ENCODE peak calls at places on chromosome 10, in five cellular contexts. P is breast epithelium, X is NCI-H1092, A is nephron progenitor cell, U is fibroblast of lung. F is an unnamed sample.

GRCh38 chr10:121327727-121328126 is 270.5 kb downstream of the FGFR2 start:
- DNase-seq in A (no peak), P (no peak), U (no peak), X (no peak), F (no peak)

GRCh38 chr10:16545126-16545736 is 23.6 kb upstream of the C1QL3 start:
- DNase-seq in U (peak), X (no peak), A (peak), P (no peak), F (no peak)

GRCh38 chr10:96421995-96422394 is 63.2 kb upstream of the OPALIN start:
- DNase-seq in U (no peak), P (no peak), X (no peak), A (no peak), F (no peak)

GRCh38 chr10:25815999-25816768 is 117.8 kb upstream of the MYO3A start:
- DNase-seq in X (no peak), A (no peak), P (no peak), U (peak), F (no peak)

GRCh38 chr10:78931333-78932083 is 137.3 kb upstream of the ZMIZ1 start:
- DNase-seq in U (peak), P (peak), A (no peak), X (no peak), F (peak)

GRCh38 chr10:49837685-49838084 is 75.6 kb upstream of the OGDHL start:
- DNase-seq in A (no peak), U (no peak), X (no peak), P (no peak), F (no peak)

GRCh38 chr10:115774721-115775120 is 498.3 kb downstream of the GFRA1 start:
- DNase-seq in A (no peak), P (no peak), X (no peak), U (peak), F (no peak)

GRCh38 chr10:30782543-30783461 is 153.2 kb upstream of the LYZL2 start:
- DNase-seq in P (no peak), U (peak), A (no peak), X (no peak), F (no peak)

GRCh38 chr10:71220689-71221540 is 8.5 kb downstream of the UNC5B start:
- DNase-seq in U (no peak), P (no peak), A (no peak), X (no peak), F (no peak)

GRCh38 chr10:112934193-112934592 is 15.9 kb upstream of the TCF7L2 start:
- DNase-seq in X (no peak), P (no peak), U (no peak), A (no peak), F (no peak)

GRCh38 chr10:49312291-49312869 is 13.4 kb downstream of the C10orf71 start:
- DNase-seq in P (no peak), X (no peak), A (no peak), U (no peak), F (no peak)

GRCh38 chr10:27692663-27693062 is 53.0 kb downstream of the MKX start:
- DNase-seq in X (no peak), P (no peak), U (no peak), A (no peak), F (no peak)

GRCh38 chr10:130403153-130403890 is 267.1 kb downstream of the GLRX3 start:
- DNase-seq in U (no peak), P (peak), A (no peak), X (peak), F (no peak)

GRCh38 chr10:37816290-37816689 is 41.1 kb downstream of the ZNF248 start:
- DNase-seq in X (no peak), U (no peak), A (no peak), P (no peak), F (no peak)

GRCh38 chr10:93074597-93075368 is 1.1 kb downstream of the CYP26A1 start:
- DNase-seq in A (peak), P (peak), X (no peak), U (no peak), F (no peak)

GRCh38 chr10:77350711-77351119 is 286.9 kb downstream of the KCNMA1 start:
- DNase-seq in P (no peak), U (peak), A (no peak), X (no peak), F (no peak)

GRCh38 chr10:80459047-80459865 is 5.1 kb downstream of the TSPAN14 start:
- DNase-seq in P (peak), X (no peak), A (no peak), U (peak), F (peak)

GRCh38 chr10:87757685-87758084 is 60.3 kb downstream of the ATAD1 start:
- DNase-seq in U (no peak), P (no peak), A (no peak), X (no peak), F (no peak)

GRCh38 chr10:91127341-91128082 is 93.0 kb upstream of the PCGF5 start:
- DNase-seq in P (no peak), X (no peak), A (no peak), U (no peak), F (no peak)

GRCh38 chr10:28778524-28778923 is 101.2 kb downstream of the BAMBI start:
- DNase-seq in U (peak), A (no peak), X (no peak), P (no peak), F (no peak)

GRCh38 chr10:8400151-8400550 is 345.7 kb downstream of the GATA3 start:
- DNase-seq in X (no peak), P (no peak), U (no peak), A (no peak), F (no peak)

GRCh38 chr10:80204193-80204714 is 1.1 kb downstream of the ANXA11 start:
- DNase-seq in U (peak), A (no peak), X (no peak), P (no peak), F (no peak)

GRCh38 chr10:122768033-122768745 is 68.5 kb upstream of the C10orf120 start:
- DNase-seq in X (no peak), U (no peak), P (no peak), A (no peak), F (no peak)

GRCh38 chr10:77810446-77811335 is 115.9 kb downstream of the DLG5 start:
- DNase-seq in U (no peak), P (no peak), A (no peak), X (no peak), F (no peak)

GRCh38 chr10:101161494-101162299 is 30.6 kb downstream of the TLX1 start:
- DNase-seq in A (peak), P (peak), X (peak), U (peak), F (no peak)

GRCh38 chr10:44724415-44725174 is 186.5 kb upstream of the TMEM72 start:
- DNase-seq in X (no peak), P (no peak), A (no peak), U (peak), F (no peak)

GRCh38 chr10:3538291-3538849 is 246.6 kb downstream of the KLF6 start:
- DNase-seq in P (no peak), A (no peak), X (no peak), U (peak), F (no peak)